ENCODE peak calls at places on chromosomes 16 and 17, in six cellular contexts. One of them, this sample, is unnamed.
A peak's percentile ranks its signal among the peaks of the same experiment; 100 is the strongest.

GRCh38 chr16:87818533-87819161 is 50.7 kb downstream of the SLC7A5 start:
- DNase-seq in neuronal stem cell: no peak
- DNase-seq in H1: no peak
- DNase-seq in mesenchymal stem cell: no peak
- DNase-seq in IMR-90: no peak
- DNase-seq in H9: no peak
- DNase-seq in this sample: no peak

GRCh38 chr17:4214142-4214541 is 49.6 kb downstream of the ANKFY1 start:
- DNase-seq in neuronal stem cell: no peak
- DNase-seq in H9: no peak
- DNase-seq in mesenchymal stem cell: no peak
- DNase-seq in H1: no peak
- DNase-seq in IMR-90: no peak
- DNase-seq in this sample: no peak

GRCh38 chr16:27189335-27189972 is 13.9 kb upstream of the KDM8 start:
- DNase-seq in IMR-90: no peak
- DNase-seq in H1: no peak
- DNase-seq in H9: peak; percentile 75
- DNase-seq in neuronal stem cell: no peak
- DNase-seq in mesenchymal stem cell: no peak
- DNase-seq in this sample: no peak

GRCh38 chr16:23650674-23651073 is 9.4 kb downstream of the DCTN5 start:
- DNase-seq in mesenchymal stem cell: no peak
- DNase-seq in H1: no peak
- DNase-seq in neuronal stem cell: no peak
- DNase-seq in IMR-90: peak; percentile 20
- DNase-seq in H9: no peak
- DNase-seq in this sample: no peak

GRCh38 chr17:13822671-13823070 is 220.9 kb upstream of the HS3ST3A1 start:
- DNase-seq in neuronal stem cell: no peak
- DNase-seq in mesenchymal stem cell: no peak
- DNase-seq in H9: no peak
- DNase-seq in H1: no peak
- DNase-seq in IMR-90: no peak
- DNase-seq in this sample: no peak

GRCh38 chr17:68460096-68460495 is 2.8 kb upstream of the WIPI1 start:
- DNase-seq in H9: no peak
- DNase-seq in mesenchymal stem cell: no peak
- DNase-seq in neuronal stem cell: no peak
- DNase-seq in IMR-90: no peak
- DNase-seq in H1: no peak
- DNase-seq in this sample: no peak

GRCh38 chr17:57902800-57903759 is 52.1 kb downstream of the CUEDC1 start:
- DNase-seq in mesenchymal stem cell: peak; percentile 85
- DNase-seq in H1: no peak
- DNase-seq in H9: no peak
- DNase-seq in IMR-90: peak; percentile 81
- DNase-seq in neuronal stem cell: no peak
- DNase-seq in this sample: peak; percentile 48

GRCh38 chr16:508884-509736 is 18.4 kb upstream of the CAPN15 start:
- DNase-seq in IMR-90: peak; percentile 35
- DNase-seq in neuronal stem cell: no peak
- DNase-seq in H1: no peak
- DNase-seq in H9: no peak
- DNase-seq in mesenchymal stem cell: peak; percentile 85
- DNase-seq in this sample: no peak

GRCh38 chr16:23024044-23024443 is 125.2 kb downstream of the USP31 start:
- DNase-seq in H1: no peak
- DNase-seq in neuronal stem cell: no peak
- DNase-seq in mesenchymal stem cell: no peak
- DNase-seq in IMR-90: no peak
- DNase-seq in H9: no peak
- DNase-seq in this sample: no peak

GRCh38 chr16:11250091-11250785 is 5.8 kb downstream of the SOCS1 start:
- DNase-seq in IMR-90: peak; percentile 78
- DNase-seq in H1: no peak
- DNase-seq in neuronal stem cell: no peak
- DNase-seq in mesenchymal stem cell: no peak
- DNase-seq in H9: peak; percentile 81
- DNase-seq in this sample: no peak

GRCh38 chr16:73036074-73036826 is 11.7 kb downstream of the ZFHX3 start:
- DNase-seq in neuronal stem cell: peak; percentile 90
- DNase-seq in H1: no peak
- DNase-seq in IMR-90: no peak
- DNase-seq in mesenchymal stem cell: peak; percentile 55
- DNase-seq in H9: peak; percentile 84
- DNase-seq in this sample: peak; percentile 46

GRCh38 chr17:1294157-1294717 is 14.8 kb downstream of the TRARG1 start:
- DNase-seq in H1: no peak
- DNase-seq in H9: no peak
- DNase-seq in mesenchymal stem cell: no peak
- DNase-seq in neuronal stem cell: no peak
- DNase-seq in IMR-90: no peak
- DNase-seq in this sample: no peak

GRCh38 chr16:50924759-50925545 is 183.1 kb downstream of the CYLD start:
- DNase-seq in IMR-90: no peak
- DNase-seq in H9: no peak
- DNase-seq in neuronal stem cell: no peak
- DNase-seq in H1: no peak
- DNase-seq in mesenchymal stem cell: no peak
- DNase-seq in this sample: no peak

GRCh38 chr16:69709456-69710084 is 16.8 kb downstream of the NQO1 start:
- DNase-seq in neuronal stem cell: peak; percentile 44
- DNase-seq in H1: no peak
- DNase-seq in IMR-90: peak; percentile 73
- DNase-seq in mesenchymal stem cell: peak; percentile 74
- DNase-seq in H9: no peak
- DNase-seq in this sample: peak; percentile 84

GRCh38 chr17:48526986-48527741 is 3.6 kb downstream of the HOXB1 start:
- DNase-seq in neuronal stem cell: no peak
- DNase-seq in H1: no peak
- DNase-seq in mesenchymal stem cell: no peak
- DNase-seq in H9: peak; percentile 84
- DNase-seq in IMR-90: no peak
- DNase-seq in this sample: no peak

GRCh38 chr16:87896924-87897562 is 27.7 kb upstream of the SLC7A5 start:
- DNase-seq in H9: no peak
- DNase-seq in IMR-90: no peak
- DNase-seq in H1: no peak
- DNase-seq in mesenchymal stem cell: no peak
- DNase-seq in neuronal stem cell: no peak
- DNase-seq in this sample: no peak

GRCh38 chr17:2398655-2399571 is 1.9 kb downstream of the MNT start:
- DNase-seq in H1: no peak
- DNase-seq in neuronal stem cell: peak; percentile 72
- DNase-seq in mesenchymal stem cell: peak; percentile 85
- DNase-seq in IMR-90: peak; percentile 78
- DNase-seq in H9: peak; percentile 89
- DNase-seq in this sample: peak; percentile 66

GRCh38 chr16:25066747-25067631 is 44.6 kb upstream of the LCMT1 start:
- DNase-seq in H9: peak; percentile 92
- DNase-seq in H1: peak; percentile 38
- DNase-seq in neuronal stem cell: peak; percentile 80
- DNase-seq in mesenchymal stem cell: peak; percentile 77
- DNase-seq in IMR-90: peak; percentile 61
- DNase-seq in this sample: peak; percentile 70

GRCh38 chr17:42566215-42566872 is 556 bp upstream of the MLX start:
- DNase-seq in H1: no peak
- DNase-seq in H9: no peak
- DNase-seq in IMR-90: no peak
- DNase-seq in mesenchymal stem cell: no peak
- DNase-seq in neuronal stem cell: no peak
- DNase-seq in this sample: no peak
- H2BK5ac ChIP-seq in H1: peak overlapping the region; percentile 92
- H2BK5ac ChIP-seq in H9: no peak overlapping the region
- H2BK5ac ChIP-seq in IMR-90: peak overlapping the region; percentile 75
- H2BK5ac ChIP-seq in mesenchymal stem cell: peak overlapping the region; percentile 60
- H2BK5ac ChIP-seq in neuronal stem cell: peak overlapping the region; percentile 68
- H2BK5ac ChIP-seq in this sample: peak overlapping the region; percentile 1

DNA sequence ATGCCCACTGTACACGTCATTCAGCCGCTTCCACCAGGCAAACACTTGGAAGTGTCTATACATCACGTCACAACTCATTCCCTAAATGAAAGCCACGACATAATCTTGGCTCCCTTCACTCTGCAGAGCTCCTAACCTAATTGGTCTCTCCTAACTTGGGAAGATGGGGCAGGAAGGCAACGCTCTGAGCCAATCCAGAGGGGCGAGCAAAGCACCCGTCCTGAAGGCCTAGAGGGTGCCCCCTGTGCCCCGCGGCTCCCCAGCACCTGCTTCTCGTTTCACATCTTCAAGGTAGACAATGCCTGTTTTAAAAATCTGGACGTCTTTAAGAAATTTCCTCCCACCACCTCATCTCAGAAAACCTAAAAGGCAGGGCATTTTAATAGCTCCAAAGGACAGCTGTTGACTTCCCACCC is 1.0 kb downstream of the CSNK2A2 start:
- DNase-seq in IMR-90: peak; percentile 48
- DNase-seq in H9: no peak
- DNase-seq in H1: no peak
- DNase-seq in mesenchymal stem cell: peak; percentile 22
- DNase-seq in neuronal stem cell: no peak
- DNase-seq in this sample: no peak
- H2AFZ ChIP-seq in IMR-90: peak overlapping the region; percentile 80
- H2AFZ ChIP-seq in H9: no peak overlapping the region
- H2AFZ ChIP-seq in H1: no peak overlapping the region
- H2AFZ ChIP-seq in mesenchymal stem cell: no peak overlapping the region
- H2AFZ ChIP-seq in neuronal stem cell: peak overlapping the region; percentile 49
- H2AFZ ChIP-seq in this sample: no peak overlapping the region

GRCh38 chr17:36848008-36848902 is 89.0 kb upstream of the LHX1 start:
- DNase-seq in H9: no peak
- DNase-seq in mesenchymal stem cell: no peak
- DNase-seq in H1: no peak
- DNase-seq in IMR-90: no peak
- DNase-seq in neuronal stem cell: no peak
- DNase-seq in this sample: no peak

GRCh38 chr17:36847293-36847645 is 90.0 kb upstream of the LHX1 start:
- DNase-seq in H1: no peak
- DNase-seq in mesenchymal stem cell: no peak
- DNase-seq in IMR-90: no peak
- DNase-seq in H9: no peak
- DNase-seq in neuronal stem cell: no peak
- DNase-seq in this sample: no peak

GRCh38 chr17:36845916-36846315 is 91.4 kb upstream of the LHX1 start:
- DNase-seq in IMR-90: no peak
- DNase-seq in H1: no peak
- DNase-seq in H9: no peak
- DNase-seq in neuronal stem cell: no peak
- DNase-seq in mesenchymal stem cell: no peak
- DNase-seq in this sample: no peak

GRCh38 chr17:36844601-36845000 is 92.7 kb upstream of the LHX1 start:
- DNase-seq in IMR-90: no peak
- DNase-seq in mesenchymal stem cell: no peak
- DNase-seq in H9: no peak
- DNase-seq in neuronal stem cell: no peak
- DNase-seq in H1: no peak
- DNase-seq in this sample: no peak

GRCh38 chr17:36846410-36847292 is 90.6 kb upstream of the LHX1 start:
- DNase-seq in neuronal stem cell: no peak
- DNase-seq in H1: no peak
- DNase-seq in IMR-90: no peak
- DNase-seq in H9: no peak
- DNase-seq in mesenchymal stem cell: no peak
- DNase-seq in this sample: no peak
- H2BK5ac ChIP-seq in neuronal stem cell: no peak overlapping the region
- H2BK5ac ChIP-seq in H1: no peak overlapping the region
- H2BK5ac ChIP-seq in IMR-90: no peak overlapping the region
- H2BK5ac ChIP-seq in H9: no peak overlapping the region
- H2BK5ac ChIP-seq in mesenchymal stem cell: no peak overlapping the region
- H2BK5ac ChIP-seq in this sample: no peak overlapping the region

GRCh38 chr16:30660424-30661251 is 2.4 kb downstream of the FBRS start:
- DNase-seq in mesenchymal stem cell: peak; percentile 53
- DNase-seq in H1: no peak
- DNase-seq in H9: no peak
- DNase-seq in IMR-90: peak; percentile 58
- DNase-seq in neuronal stem cell: no peak
- DNase-seq in this sample: peak; percentile 13

GRCh38 chr16:30657866-30658730 is at the start of gene FBRS:
- DNase-seq in H9: peak; percentile 100
- DNase-seq in mesenchymal stem cell: peak; percentile 100
- DNase-seq in neuronal stem cell: peak; percentile 100
- DNase-seq in H1: peak; percentile 100
- DNase-seq in IMR-90: peak; percentile 100
- DNase-seq in this sample: peak; percentile 100

GRCh38 chr16:30658731-30659506 is 688 bp downstream of the FBRS start:
- DNase-seq in H1: peak; percentile 82
- DNase-seq in IMR-90: peak; percentile 97
- DNase-seq in H9: no peak
- DNase-seq in neuronal stem cell: peak; percentile 94
- DNase-seq in mesenchymal stem cell: peak; percentile 98
- DNase-seq in this sample: peak; percentile 98

GRCh38 chr16:30656974-30657865 is 1.0 kb upstream of the FBRS start:
- DNase-seq in IMR-90: no peak
- DNase-seq in neuronal stem cell: no peak
- DNase-seq in mesenchymal stem cell: peak; percentile 80
- DNase-seq in H9: no peak
- DNase-seq in H1: no peak
- DNase-seq in this sample: no peak

DNA sequence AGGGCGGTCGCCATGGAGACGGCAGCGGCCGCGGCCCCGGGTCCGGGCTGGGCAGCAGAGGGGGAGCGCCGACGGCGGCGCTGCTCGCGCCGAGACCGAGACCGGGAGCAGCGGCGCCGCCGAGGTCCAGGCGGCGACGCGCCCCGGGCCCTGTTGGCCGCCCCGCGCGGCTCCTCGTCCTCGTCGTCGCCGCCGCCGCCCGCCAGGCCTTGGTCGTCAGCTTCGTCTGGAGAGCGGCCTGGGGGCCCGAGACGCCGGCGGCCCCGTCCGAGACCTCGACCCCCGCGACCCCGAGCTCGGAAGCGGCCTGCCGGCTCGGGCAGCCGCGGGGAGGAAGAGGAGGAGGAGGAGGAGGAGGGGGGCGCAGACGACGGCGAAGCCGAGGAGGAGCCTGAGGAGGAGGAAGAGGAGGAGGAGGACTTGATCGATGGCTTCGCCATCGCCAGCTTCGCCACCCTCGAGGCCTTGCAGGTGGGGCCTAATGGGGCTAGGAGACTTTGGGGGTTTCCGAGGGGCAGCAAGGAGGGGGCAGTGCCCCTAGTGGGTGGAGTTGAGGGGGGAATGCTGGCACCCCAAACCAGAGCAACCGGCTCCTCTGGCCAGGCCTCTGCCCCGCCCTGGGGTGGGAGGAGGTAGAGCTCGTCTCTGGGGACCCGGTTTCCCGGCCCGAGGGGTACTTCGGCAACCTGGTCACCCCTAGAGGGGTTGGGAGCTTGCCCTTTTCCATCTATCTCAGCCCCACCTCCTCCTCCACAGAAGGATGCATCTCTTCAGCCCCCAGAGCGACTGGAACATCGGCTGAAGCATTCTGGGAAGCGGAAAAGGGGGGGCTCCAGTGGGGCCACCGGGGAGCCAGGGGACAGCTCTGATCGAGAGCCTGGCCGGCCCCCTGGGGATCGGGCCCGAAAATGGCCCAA is 1.5 kb downstream of the FBRS start:
- DNase-seq in H9: no peak
- DNase-seq in neuronal stem cell: no peak
- DNase-seq in IMR-90: no peak
- DNase-seq in H1: no peak
- DNase-seq in mesenchymal stem cell: peak; percentile 16
- DNase-seq in this sample: peak; percentile 21
- H2AFZ ChIP-seq in H9: no peak overlapping the region
- H2AFZ ChIP-seq in neuronal stem cell: peak overlapping the region; percentile 89
- H2AFZ ChIP-seq in IMR-90: peak overlapping the region; percentile 99
- H2AFZ ChIP-seq in H1: no peak overlapping the region
- H2AFZ ChIP-seq in mesenchymal stem cell: no peak overlapping the region
- H2AFZ ChIP-seq in this sample: peak overlapping the region; percentile 50

GRCh38 chr17:44556854-44557606 is at the start of gene FZD2:
- DNase-seq in H1: peak; percentile 93
- DNase-seq in mesenchymal stem cell: peak; percentile 99
- DNase-seq in IMR-90: peak; percentile 99
- DNase-seq in H9: peak; percentile 97
- DNase-seq in neuronal stem cell: peak; percentile 100
- DNase-seq in this sample: no peak
- H2BK5ac ChIP-seq in H1: peak within 1 kb of the TSS; percentile 96
- H2BK5ac ChIP-seq in mesenchymal stem cell: peak within 1 kb of the TSS; percentile 99
- H2BK5ac ChIP-seq in IMR-90: peak within 1 kb of the TSS; percentile 96
- H2BK5ac ChIP-seq in H9: no peak within 1 kb of the TSS
- H2BK5ac ChIP-seq in neuronal stem cell: peak within 1 kb of the TSS; percentile 100
- H2BK5ac ChIP-seq in this sample: peak within 1 kb of the TSS; percentile 89

This sample was measured in trophoblast cell.